ENCODE peak calls at places on chromosomes 12 and 14, in seven cellular contexts. Y is heart left ventricle, D is body of pancreas, R is Peyer's patch, O is IMR-90, L is sigmoid colon, U is ovary. W is an unnamed sample.
A peak's percentile ranks its signal among the peaks of the same experiment; 100 is the strongest.

GRCh38 chr12:49543914-49544815 is 5.3 kb downstream of the KCNH3 start:
- DNase-seq in U (no peak), L (no peak), D (no peak), O (no peak), R (peak; percentile 42), Y (no peak), W (no peak)

GRCh38 chr12:101616027-101616494 is 21.3 kb downstream of the MYBPC1 start:
- DNase-seq in R (no peak), U (no peak), L (no peak), O (no peak), Y (no peak), D (no peak), W (no peak)

GRCh38 chr12:122006186-122006926 is 15.3 kb upstream of the BCL7A start:
- DNase-seq in O (no peak), R (no peak), Y (peak; percentile 48), D (no peak), L (no peak), U (no peak), W (no peak)

GRCh38 chr12:12083688-12084087 is 12.9 kb downstream of the BCL2L14 start:
- DNase-seq in D (no peak), O (no peak), U (no peak), R (no peak), L (no peak), Y (no peak), W (no peak)

GRCh38 chr12:51926718-51927117 is 19.4 kb downstream of the ACVRL1 start:
- DNase-seq in U (no peak), D (peak; percentile 67), R (peak; percentile 68), O (peak; percentile 42), L (no peak), Y (no peak), W (peak; percentile 43)

GRCh38 chr12:107801150-107801549 is 26.6 kb downstream of the ASCL4 start:
- DNase-seq in O (peak; percentile 39), U (no peak), R (no peak), L (no peak), D (no peak), Y (no peak), W (no peak)

GRCh38 chr12:48115957-48116356 is 3.2 kb upstream of the PFKM start:
- DNase-seq in U (no peak), D (no peak), Y (no peak), O (no peak), L (no peak), R (no peak), W (no peak)

GRCh38 chr12:34396861-34397590 is 374.7 kb downstream of the ALG10 start:
- DNase-seq in R (peak; percentile 29), U (peak; percentile 5), L (peak; percentile 39), D (peak; percentile 4), O (no peak), Y (peak; percentile 40), W (no peak)

GRCh38 chr12:53234236-53234635 is 2.2 kb upstream of the RARG start:
- DNase-seq in D (no peak), O (no peak), L (no peak), R (peak; percentile 48), U (no peak), Y (no peak), W (no peak)

GRCh38 chr14:94330432-94330831 is 7.3 kb upstream of the SERPINA6 start:
- DNase-seq in D (no peak), L (no peak), U (no peak), O (no peak), Y (no peak), R (no peak), W (no peak)

GRCh38 chr14:105817971-105818711 is 291.8 kb downstream of the TMEM121 start:
- DNase-seq in O (no peak), D (no peak), L (no peak), R (no peak), U (no peak), Y (no peak), W (no peak)

GRCh38 chr12:27193106-27193505 is 51.0 kb upstream of the STK38L start:
- DNase-seq in O (peak; percentile 94), L (no peak), Y (no peak), D (no peak), U (no peak), R (no peak), W (no peak)

GRCh38 chr12:92987846-92988621 is 58.9 kb upstream of the EEA1 start:
- DNase-seq in D (peak; percentile 21), L (no peak), R (no peak), O (no peak), Y (no peak), U (peak; percentile 38), W (no peak)

GRCh38 chr12:27382126-27382795 is 49.6 kb downstream of the BMAL2 start:
- DNase-seq in U (no peak), D (no peak), R (no peak), O (no peak), L (no peak), Y (no peak), W (no peak)

GRCh38 chr12:108302471-108303311 is 36.4 kb downstream of the CMKLR1 start:
- DNase-seq in R (no peak), Y (peak; percentile 85), O (no peak), L (peak; percentile 92), U (peak; percentile 68), D (peak; percentile 42), W (peak; percentile 49)

GRCh38 chr14:60561845-60562746 is 53.1 kb downstream of the SIX6 start:
- DNase-seq in U (peak; percentile 31), L (peak; percentile 67), D (peak; percentile 40), R (no peak), Y (no peak), O (peak; percentile 82), W (peak; percentile 50)

GRCh38 chr14:23056257-23056955 is 914 bp downstream of the CDH24 start:
- DNase-seq in R (peak; percentile 78), D (peak; percentile 68), O (peak; percentile 65), Y (peak; percentile 81), L (peak; percentile 80), U (peak; percentile 46), W (peak; percentile 57)

GRCh38 chr12:95339086-95339788 is 121.6 kb downstream of the VEZT start:
- DNase-seq in D (no peak), Y (no peak), L (no peak), O (no peak), R (no peak), U (no peak), W (no peak)

GRCh38 chr14:104686624-104687517 is 2.5 kb upstream of the INF2 start:
- DNase-seq in Y (no peak), U (peak; percentile 17), D (no peak), R (peak; percentile 74), L (no peak), O (no peak), W (no peak)

GRCh38 chr12:105317453-105317852 is 13.0 kb upstream of the C12orf75 start:
- DNase-seq in D (no peak), U (no peak), R (no peak), O (peak; percentile 84), L (no peak), Y (no peak), W (no peak)

GRCh38 chr14:48983355-48983888 is 602.8 kb downstream of the RPS29 start:
- DNase-seq in D (no peak), U (no peak), L (no peak), R (no peak), Y (no peak), O (no peak), W (no peak)

GRCh38 chr12:4763549-4763948 is 43.3 kb downstream of the GALNT8 start:
- DNase-seq in O (peak; percentile 2), R (peak; percentile 58), Y (no peak), D (no peak), U (peak; percentile 66), L (peak; percentile 75), W (peak; percentile 8)

GRCh38 chr12:123075092-123075491 is 75.8 kb downstream of the PITPNM2 start:
- DNase-seq in L (no peak), R (no peak), Y (peak; percentile 44), O (no peak), U (no peak), D (no peak), W (no peak)

GRCh38 chr12:56120158-56120846 is 2.2 kb downstream of the ZC3H10 start:
- DNase-seq in D (no peak), O (peak; percentile 24), R (no peak), L (no peak), Y (no peak), U (peak; percentile 37), W (no peak)

GRCh38 chr12:10716704-10717315 is 6.3 kb downstream of the YBX3 start:
- DNase-seq in Y (peak; percentile 78), R (peak; percentile 56), O (peak; percentile 92), L (peak; percentile 90), D (peak; percentile 53), U (peak; percentile 88), W (peak; percentile 39)

GRCh38 chr12:73352826-73353225 is 1080.7 kb downstream of the TRHDE start:
- DNase-seq in L (no peak), R (no peak), O (no peak), Y (no peak), D (no peak), U (no peak), W (no peak)

GRCh38 chr14:69951263-69951662 is 72.0 kb downstream of the SMOC1 start:
- DNase-seq in U (no peak), Y (no peak), D (no peak), O (no peak), R (no peak), L (no peak), W (no peak)
- TF ChIP-seq CTCF in U (no peak), Y (no peak), D (no peak), O (no peak), R (no peak), L (no peak), W (no peak)

GRCh38 chr12:14283489-14284144 is 81.9 kb upstream of the ATF7IP start:
- DNase-seq in Y (no peak), L (no peak), O (no peak), U (no peak), R (no peak), D (no peak), W (no peak)

GRCh38 chr12:14281539-14281938 is 83.9 kb upstream of the ATF7IP start:
- DNase-seq in U (no peak), D (no peak), R (no peak), Y (no peak), L (no peak), O (peak; percentile 13), W (no peak)

GRCh38 chr12:14279845-14280244 is 85.6 kb upstream of the ATF7IP start:
- DNase-seq in U (no peak), L (no peak), Y (no peak), R (no peak), D (no peak), O (no peak), W (no peak)

GRCh38 chr12:14280921-14281320 is 84.6 kb upstream of the ATF7IP start:
- DNase-seq in R (no peak), D (no peak), U (no peak), Y (no peak), O (no peak), L (no peak), W (no peak)

GRCh38 chr12:14284189-14284722 is 81.2 kb upstream of the ATF7IP start:
- DNase-seq in Y (no peak), O (peak; percentile 10), D (no peak), U (peak; percentile 85), R (no peak), L (peak; percentile 77), W (no peak)
- TF ChIP-seq POLR2A in Y (no peak), O (no peak), D (no peak), U (no peak), R (no peak), L (no peak), W (no peak)

GRCh38 chr14:61567838-61568571 is 127.3 kb upstream of the HIF1A start:
- DNase-seq in R (no peak), O (no peak), D (no peak), U (no peak), L (no peak), Y (no peak), W (no peak)
- H3K36me3 ChIP-seq in R (no peaks in the 10 kb centered on the region), O (no peaks in the 10 kb centered on the region), D (no peaks in the 10 kb centered on the region), U (no peaks in the 10 kb centered on the region), L (no peaks in the 10 kb centered on the region), Y (no peaks in the 10 kb centered on the region), W (no peaks in the 10 kb centered on the region)

GRCh38 chr12:115468087-115468510 is 784.1 kb upstream of the TBX3 start:
- DNase-seq in O (peak; percentile 47), Y (no peak), U (no peak), L (no peak), D (peak; percentile 12), R (peak; percentile 88), W (peak; percentile 14)
- TF ChIP-seq CTCF in O (no peak), Y (no peak), U (no peak), L (no peak), D (no peak), R (peak; percentile 63), W (no peak)